ENCODE peak calls at places on chromosomes 6 and 20, in six cellular contexts. T is fibroblast of pulmonary artery; C is vagina; W is ascending aorta; K is stimulated activated CD4-positive, alpha-beta T cell treated with anti-CD3 and anti-CD28 coated beads, Interleukin-4, amount 100 ng/mL, for 1 hour; P is activated T-cell treated with anti-CD3 and anti-CD28 coated beads, Interleukin-2, amount 50 U/mL, for 72 hours. O is an unnamed sample.

GRCh38 chr6:130111031-130111430 is 92.7 kb downstream of the L3MBTL3 start:
- DNase-seq in P (no peak), W (no peak), C (no peak), K (no peak), T (peak), O (no peak)

GRCh38 chr6:114042267-114043075 is 71.5 kb upstream of the HDAC2 start:
- DNase-seq in W (no peak), T (peak), P (no peak), C (no peak), K (no peak), O (no peak)

GRCh38 chr6:38195113-38195635 is 375.6 kb downstream of the ZFAND3 start:
- DNase-seq in W (no peak), C (peak), P (no peak), T (no peak), K (no peak), O (no peak)

GRCh38 chr6:25340421-25340820 is 61.2 kb downstream of the CARMIL1 start:
- DNase-seq in K (no peak), P (no peak), W (no peak), T (no peak), C (no peak), O (no peak)

GRCh38 chr6:111478749-111479148 is 4.3 kb downstream of the REV3L start:
- DNase-seq in K (no peak), W (no peak), T (peak), C (no peak), P (no peak), O (no peak)

GRCh38 chr20:40997116-40997515 is 31.5 kb upstream of the TOP1 start:
- DNase-seq in C (peak), T (no peak), P (no peak), K (no peak), W (peak), O (no peak)

GRCh38 chr6:101429845-101430244 is 36.3 kb downstream of the GRIK2 start:
- DNase-seq in K (no peak), C (no peak), P (no peak), T (no peak), W (no peak), O (no peak)

GRCh38 chr6:105459884-105460283 is 57.0 kb upstream of the PREP start:
- DNase-seq in T (peak), P (no peak), K (no peak), C (no peak), W (no peak), O (no peak)

GRCh38 chr6:104459543-104459942 is 400.2 kb downstream of the HACE1 start:
- DNase-seq in K (no peak), T (no peak), W (no peak), C (no peak), P (no peak), O (no peak)

GRCh38 chr6:17457405-17457804 is 64.0 kb downstream of the CAP2 start:
- DNase-seq in P (no peak), T (no peak), W (no peak), K (no peak), C (no peak), O (no peak)

GRCh38 chr6:161100072-161100471 is 108.5 kb downstream of the MAP3K4 start:
- DNase-seq in C (no peak), P (no peak), T (no peak), W (no peak), K (no peak), O (no peak)

GRCh38 chr20:52190437-52191131 is 995 bp downstream of the ZFP64 start:
- DNase-seq in C (no peak), W (no peak), K (peak), P (peak), T (peak), O (peak)

GRCh38 chr20:31951203-31951529 is 680 bp downstream of the PDRG1 start:
- DNase-seq in W (no peak), P (no peak), C (no peak), T (no peak), K (no peak), O (no peak)